ENCODE peak calls at places on chromosomes 11 and 22, in four cellular contexts. I, N, M and T are unnamed samples.

GRCh38 chr22:37961062-37961461 is 7.6 kb downstream of the POLR2F start:
- DNase-seq in N (no peak), I (no peak), M (no peak), T (no peak)

GRCh38 chr22:28179392-28179791 is 260.3 kb upstream of the PITPNB start:
- DNase-seq in M (no peak), N (no peak), I (no peak), T (no peak)

GRCh38 chr11:7540830-7541555 is 27.2 kb downstream of the PPFIBP2 start:
- DNase-seq in I (no peak), M (no peak), N (no peak), T (no peak)

GRCh38 chr22:41445171-41446056 is 1.2 kb downstream of the TOB2 start:
- DNase-seq in I (no peak), N (peak), M (peak), T (peak)

GRCh38 chr11:57430946-57431345 is 4.0 kb upstream of the SLC43A3 start:
- DNase-seq in M (no peak), N (no peak), I (no peak), T (no peak)

GRCh38 chr22:39174498-39175120 is 22.1 kb upstream of the CBX7 start:
- DNase-seq in M (peak), I (peak), N (peak), T (peak)

GRCh38 chr11:10796191-10796590 is 12.5 kb downstream of the EIF4G2 start:
- DNase-seq in N (no peak), I (no peak), M (no peak), T (no peak)

GRCh38 chr11:34426766-34427170 is 12.0 kb upstream of the CAT start:
- DNase-seq in I (peak), N (peak), M (no peak), T (no peak)

GRCh38 chr11:132780051-132780450 is 752.2 kb downstream of the OPCML start:
- DNase-seq in N (no peak), I (no peak), M (no peak), T (no peak)

GRCh38 chr11:61613051-61613450 is 32.2 kb upstream of the SYT7 start:
- DNase-seq in M (no peak), N (no peak), I (no peak), T (no peak)

GRCh38 chr22:21779444-21779843 is 43.9 kb upstream of the YPEL1 start:
- DNase-seq in M (no peak), N (no peak), I (no peak), T (no peak)

GRCh38 chr11:109772846-109773400 is 320.3 kb upstream of the ZC3H12C start:
- DNase-seq in N (no peak), I (no peak), M (no peak), T (no peak)

GRCh38 chr22:23289851-23290724 is 109.8 kb downstream of the BCR start:
- DNase-seq in N (peak), M (peak), I (peak), T (no peak)